ENCODE peak calls at places on chromosome 1, in four cellular contexts. O is mesothelial cell of epicardium; K is stimulated activated CD4-positive, alpha-beta T cell treated with anti-CD3 and anti-CD28 coated beads, Interleukin-15, amount 100 ng/mL, for 1 hour; V is CD8-positive, alpha-beta T cell. F is an unnamed sample.

GRCh38 chr1:29538586-29538985 is 302.3 kb downstream of the PTPRU start:
- DNase-seq in V (no peak), O (no peak), K (no peak), F (no peak)

GRCh38 chr1:152392909-152393308 is 21.2 kb downstream of the CRNN start:
- DNase-seq in V (no peak), O (no peak), K (no peak), F (no peak)

GRCh38 chr1:171898956-171899355 is 57.7 kb downstream of the DNM3 start:
- DNase-seq in V (no peak), K (no peak), O (no peak), F (peak)

GRCh38 chr1:27635410-27636142 is 591 bp upstream of the FGR start:
- DNase-seq in K (no peak), O (no peak), V (no peak), F (no peak)

GRCh38 chr1:101388904-101389546 is 152.2 kb downstream of the S1PR1 start:
- DNase-seq in O (no peak), K (no peak), V (no peak), F (no peak)

GRCh38 chr1:33152685-33153432 is 29.0 kb downstream of the TRIM62 start:
- DNase-seq in K (no peak), V (no peak), O (no peak), F (peak)

GRCh38 chr1:109788695-109789521 is 25.2 kb upstream of the EPS8L3 start:
- DNase-seq in O (no peak), V (no peak), K (no peak), F (no peak)

GRCh38 chr1:95196017-95196416 is 38.0 kb upstream of the RWDD3 start:
- DNase-seq in O (no peak), K (no peak), V (no peak), F (no peak)

GRCh38 chr1:40980068-40980452 is 564 bp downstream of the CTPS1 start:
- DNase-seq in O (no peak), K (no peak), V (no peak), F (no peak)

GRCh38 chr1:81806432-81806770 is 5.7 kb downstream of the ADGRL2 start:
- DNase-seq in O (no peak), V (no peak), K (no peak), F (no peak)

F was measured in neural crest cell.